ENCODE peak calls at places on chromosome 13, in six cellular contexts. A is ascending aorta, X is foreskin fibroblast, P is PC-9, E is adrenal gland, Q is tibial artery. T is an unnamed sample.

GRCh38 chr13:46348976-46349375 is 38.1 kb downstream of the RUBCNL start:
- DNase-seq in X (peak), E (no peak), Q (no peak), P (no peak), A (no peak), T (no peak)

GRCh38 chr13:47289578-47289977 is 392.7 kb upstream of the HTR2A start:
- DNase-seq in Q (no peak), P (no peak), A (no peak), X (peak), E (no peak), T (no peak)

GRCh38 chr13:114135731-114136171 is 3.3 kb upstream of the RASA3 start:
- DNase-seq in X (no peak), Q (peak), A (no peak), E (no peak), P (no peak), T (no peak)

GRCh38 chr13:27853345-27853744 is 61.1 kb downstream of the GSX1 start:
- DNase-seq in Q (no peak), E (no peak), P (no peak), X (no peak), A (no peak), T (no peak)

GRCh38 chr13:30159446-30159839 is 147.9 kb downstream of the KATNAL1 start:
- DNase-seq in Q (peak), A (no peak), P (no peak), E (no peak), X (peak), T (no peak)

GRCh38 chr13:33794576-33794975 is 23.4 kb upstream of the RFC3 start:
- DNase-seq in X (no peak), P (no peak), Q (no peak), E (no peak), A (no peak), T (no peak)

GRCh38 chr13:102443234-102443633 is 41.4 kb upstream of the FGF14 start:
- DNase-seq in P (no peak), A (no peak), Q (no peak), X (no peak), E (no peak), T (no peak)

GRCh38 chr13:98598043-98598442 is 21.1 kb upstream of the STK24 start:
- DNase-seq in A (no peak), Q (no peak), E (no peak), P (no peak), X (no peak), T (no peak)

GRCh38 chr13:21034602-21035190 is 26.7 kb downstream of the LATS2 start:
- DNase-seq in X (no peak), Q (no peak), P (no peak), A (no peak), E (no peak), T (no peak)

GRCh38 chr13:44421853-44422525 is 48.4 kb downstream of the SERP2 start:
- DNase-seq in E (peak), X (no peak), Q (no peak), P (no peak), A (no peak), T (no peak)

GRCh38 chr13:97502192-97502591 is 68.2 kb downstream of the RAP2A start:
- DNase-seq in P (no peak), X (no peak), Q (no peak), A (no peak), E (no peak), T (no peak)

GRCh38 chr13:111429064-111429558 is 108.7 kb downstream of the TEX29 start:
- DNase-seq in E (peak), A (no peak), P (peak), Q (no peak), X (peak), T (no peak)

GRCh38 chr13:111897846-111898215 is 169.1 kb upstream of the SOX1 start:
- DNase-seq in Q (no peak), X (no peak), E (no peak), P (no peak), A (no peak), T (no peak)

GRCh38 chr13:22801402-22802003 is 379.3 kb upstream of the SGCG start:
- DNase-seq in P (no peak), X (no peak), Q (no peak), E (no peak), A (no peak), T (no peak)
- TF ChIP-seq CTCF in P (no peak), X (no peak), Q (no peak), E (peak), A (peak), T (peak)

GRCh38 chr13:42270857-42271215 is 1.1 kb upstream of the AKAP11 start:
- DNase-seq in P (no peak), E (no peak), Q (no peak), X (no peak), A (no peak), T (no peak)
- H3K4me3 ChIP-seq in P (peak), E (peak), Q (peak), X (peak), A (peak), T (peak)

GRCh38 chr13:91072511-91072910 is 275.0 kb upstream of the MIR17HG start:
- DNase-seq in X (no peak), E (no peak), A (no peak), P (no peak), Q (no peak), T (no peak)

GRCh38 chr13:91079190-91079589 is 268.3 kb upstream of the MIR17HG start:
- DNase-seq in A (no peak), Q (no peak), P (no peak), E (no peak), X (no peak), T (no peak)

GRCh38 chr13:91078093-91078679 is 269.3 kb upstream of the MIR17HG start:
- DNase-seq in Q (no peak), E (no peak), P (no peak), X (no peak), A (no peak), T (no peak)
- TF ChIP-seq CTCF in Q (no peak), E (no peak), P (peak), X (peak), A (peak), T (peak)

GRCh38 chr13:100110269-100110668 is 21.4 kb downstream of the PCCA start:
- DNase-seq in E (no peak), Q (no peak), A (no peak), X (no peak), P (no peak), T (no peak)
- H3K4me3 ChIP-seq in E (no peak), Q (no peak), A (no peak), X (no peak), P (no peak), T (no peak)

GRCh38 chr13:37960427-37960826 is 90.9 kb upstream of the TRPC4 start:
- DNase-seq in Q (no peak), X (no peak), E (no peak), A (no peak), P (no peak), T (no peak)
- TF ChIP-seq CTCF in Q (no peak), X (peak), E (no peak), A (no peak), P (no peak), T (no peak)